ENCODE peak calls at places on chromosome 6, in four cellular contexts. S is T-helper 1 cell, X is SK-N-DZ, I is activated T-cell treated with anti-CD3 and anti-CD28 coated beads for 48 hours. E is an unnamed sample.

GRCh38 chr6:73058736-73059135 is 166.6 kb downstream of the KHDC1L start:
- DNase-seq in X (no peak), S (no peak), I (no peak), E (no peak)

GRCh38 chr6:5782783-5783567 is 223.8 kb downstream of the NRN1 start:
- DNase-seq in X (no peak), S (no peak), I (no peak), E (peak; percentile 94)

GRCh38 chr6:29675561-29675960 is 5.4 kb downstream of the ZFP57 start:
- DNase-seq in X (no peak), I (no peak), S (no peak), E (no peak)

GRCh38 chr6:151681426-151682059 is 125.9 kb upstream of the ESR1 start:
- DNase-seq in I (no peak), S (no peak), X (no peak), E (no peak)

GRCh38 chr6:30326446-30327231 is at the start of gene TRIM39:
- DNase-seq in X (peak; percentile 82), I (peak; percentile 86), S (peak; percentile 88), E (peak; percentile 85)

GRCh38 chr6:143556529-143556928 is 45.0 kb upstream of the FUCA2 start:
- DNase-seq in I (no peak), X (no peak), S (no peak), E (no peak)

GRCh38 chr6:168118935-168119334 is 39.9 kb upstream of the FRMD1 start:
- DNase-seq in X (no peak), S (no peak), I (no peak), E (no peak)

GRCh38 chr6:10855233-10855632 is 16.9 kb upstream of the MAK start:
- DNase-seq in I (no peak), X (no peak), S (no peak), E (no peak)

GRCh38 chr6:138465007-138465645 is 34.2 kb downstream of the NHSL1 start:
- DNase-seq in S (peak; percentile 36), I (no peak), X (no peak), E (no peak)

GRCh38 chr6:33419580-33420492 is at the start of gene SYNGAP1:
- DNase-seq in S (peak; percentile 54), I (no peak), X (peak; percentile 73), E (peak; percentile 61)

GRCh38 chr6:36436466-36436865 is 6.2 kb downstream of the PXT1 start:
- DNase-seq in S (peak; percentile 8), I (no peak), X (no peak), E (no peak)

GRCh38 chr6:19052219-19052618 is 665.1 kb downstream of the RNF144B start:
- DNase-seq in X (no peak), S (no peak), I (no peak), E (no peak)

GRCh38 chr6:105794263-105794662 is 291.9 kb upstream of the PRDM1 start:
- DNase-seq in X (no peak), S (no peak), I (no peak), E (peak; percentile 64)

GRCh38 chr6:72616406-72617015 is 5.4 kb upstream of the KCNQ5 start:
- DNase-seq in S (peak; percentile 32), I (no peak), X (peak; percentile 29), E (no peak)

GRCh38 chr6:41638002-41638800 is at the start of gene MDFI:
- DNase-seq in S (no peak), I (no peak), X (no peak), E (no peak)

GRCh38 chr6:18823782-18824386 is 436.7 kb downstream of the RNF144B start:
- DNase-seq in I (peak; percentile 27), X (peak; percentile 12), S (peak; percentile 1), E (no peak)

GRCh38 chr6:89917801-89918366 is 23.6 kb downstream of the GJA10 start:
- DNase-seq in S (no peak), I (no peak), X (no peak), E (no peak)

GRCh38 chr6:92267335-92267734 is 1152.0 kb downstream of the EPHA7 start:
- DNase-seq in X (no peak), I (no peak), S (no peak), E (no peak)

GRCh38 chr6:116144590-116144989 is 18.7 kb upstream of the COL10A1 start:
- DNase-seq in X (no peak), S (no peak), I (no peak), E (no peak)

GRCh38 chr6:17224056-17224455 is 57.1 kb upstream of the RBM24 start:
- DNase-seq in I (no peak), X (no peak), S (no peak), E (no peak)

GRCh38 chr6:148451690-148452089 is 109.1 kb downstream of the SASH1 start:
- DNase-seq in S (peak; percentile 7), X (no peak), I (no peak), E (no peak)

GRCh38 chr6:170176621-170177382 is 114.1 kb downstream of the DLL1 start:
- DNase-seq in X (no peak), S (no peak), I (no peak), E (no peak)

GRCh38 chr6:31559958-31560696 is 12.0 kb upstream of the LTA start:
- DNase-seq in I (no peak), S (peak; percentile 86), X (no peak), E (peak; percentile 51)

GRCh38 chr6:116355796-116356195 is 15.0 kb upstream of the DSE start:
- DNase-seq in I (no peak), S (no peak), X (no peak), E (no peak)

GRCh38 chr6:107115695-107116327 is 496 bp upstream of the BEND3 start:
- DNase-seq in X (peak; percentile 83), S (peak; percentile 26), I (peak; percentile 21), E (peak; percentile 42)

GRCh38 chr6:143396497-143397228 is 53.8 kb downstream of the ADAT2 start:
- DNase-seq in I (no peak), X (no peak), S (no peak), E (no peak)

GRCh38 chr6:153401751-153402150 is 270.7 kb upstream of the RGS17 start:
- DNase-seq in S (no peak), I (no peak), X (peak; percentile 61), E (no peak)

GRCh38 chr6:37507690-37508421 is 8.2 kb upstream of the CCDC167 start:
- DNase-seq in X (no peak), I (no peak), S (peak; percentile 52), E (no peak)

GRCh38 chr6:137389150-137389664 is 105.0 kb downstream of the OLIG3 start:
- DNase-seq in X (no peak), I (peak; percentile 44), S (peak; percentile 88), E (peak; percentile 29)

GRCh38 chr6:144265390-144265789 is 19.7 kb upstream of the UTRN start:
- DNase-seq in I (no peak), S (no peak), X (no peak), E (no peak)

E was measured in left colon.